ENCODE peak calls at places on chromosomes 1 and 21, in six cellular contexts. S is upper lobe of right lung, Z is heart left ventricle, A is tibial nerve, X is cardiac muscle cell, I is PC-3. M is an unnamed sample.

GRCh38 chr1:172119184-172119583 is 277.9 kb downstream of the DNM3 start:
- DNase-seq in S (no peak), Z (no peak), A (no peak), X (no peak), I (no peak), M (no peak)

GRCh38 chr1:160954158-160955104 is at the start of gene ITLN2:
- DNase-seq in S (no peak), Z (no peak), A (no peak), X (peak; percentile 68), I (peak; percentile 68), M (no peak)

GRCh38 chr1:64073705-64074104 is 129.7 kb upstream of the UBE2U start:
- DNase-seq in S (no peak), Z (no peak), A (no peak), X (no peak), I (no peak), M (no peak)

GRCh38 chr1:219993554-219994433 is 52.5 kb downstream of the EPRS1 start:
- DNase-seq in S (no peak), Z (no peak), A (no peak), X (no peak), I (no peak), M (no peak)

GRCh38 chr21:39556176-39556575 is 56.6 kb upstream of the B3GALT5 start:
- DNase-seq in S (no peak), Z (no peak), A (no peak), X (no peak), I (no peak), M (no peak)

GRCh38 chr1:54230507-54231339 is 30.8 kb downstream of the MRPL37 start:
- DNase-seq in S (no peak), Z (no peak), A (no peak), X (no peak), I (no peak), M (no peak)

GRCh38 chr1:84835169-84835568 is 57.8 kb downstream of the LPAR3 start:
- DNase-seq in S (no peak), Z (no peak), A (no peak), X (no peak), I (peak; percentile 52), M (peak; percentile 19)

GRCh38 chr1:108829498-108829916 is 27.4 kb downstream of the AKNAD1 start:
- DNase-seq in S (no peak), Z (no peak), A (no peak), X (no peak), I (peak; percentile 49), M (peak; percentile 60)

GRCh38 chr21:42544544-42544943 is 30.9 kb downstream of the SLC37A1 start:
- DNase-seq in S (no peak), Z (no peak), A (no peak), X (no peak), I (no peak), M (no peak)

GRCh38 chr1:10888289-10888688 is 91.8 kb upstream of the CASZ1 start:
- DNase-seq in S (no peak), Z (no peak), A (no peak), X (no peak), I (no peak), M (no peak)

GRCh38 chr1:53122194-53122846 is 20.1 kb downstream of the SLC1A7 start:
- DNase-seq in S (no peak), Z (peak; percentile 65), A (no peak), X (peak; percentile 65), I (no peak), M (peak; percentile 69)

GRCh38 chr1:203178083-203178482 is 2.5 kb upstream of the MYBPH start:
- DNase-seq in S (no peak), Z (no peak), A (no peak), X (no peak), I (peak; percentile 41), M (no peak)

GRCh38 chr1:172185206-172185605 is 235.3 kb upstream of the C1orf105 start:
- DNase-seq in S (no peak), Z (no peak), A (no peak), X (no peak), I (no peak), M (peak; percentile 20)

GRCh38 chr1:67584938-67585337 is 100.1 kb upstream of the GADD45A start:
- DNase-seq in S (no peak), Z (no peak), A (no peak), X (no peak), I (no peak), M (no peak)

GRCh38 chr1:246695666-246696065 is 28.5 kb upstream of the SCCPDH start:
- DNase-seq in S (no peak), Z (no peak), A (no peak), X (no peak), I (no peak), M (no peak)

GRCh38 chr1:33802268-33802667 is 61.6 kb upstream of the HMGB4 start:
- DNase-seq in S (no peak), Z (no peak), A (no peak), X (no peak), I (no peak), M (no peak)

DNA sequence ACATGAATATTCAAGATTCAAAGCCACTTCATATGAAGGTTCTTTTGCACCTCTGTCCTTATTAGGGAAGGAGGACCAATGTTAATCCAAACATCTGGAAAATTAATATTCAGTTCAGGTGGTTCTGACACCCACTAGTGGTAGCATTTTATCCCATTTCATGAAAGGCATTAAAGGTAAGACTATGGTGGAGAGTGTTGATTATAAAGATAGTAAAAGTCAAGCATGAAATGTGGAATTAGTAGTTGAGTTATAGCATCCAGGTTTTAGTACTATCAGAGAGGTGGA is 17.5 kb upstream of the YTHDF2 start:
- DNase-seq in S (no peak), Z (no peak), A (no peak), X (no peak), I (no peak), M (no peak)
- TF ChIP-seq CTCF in S (no peak), Z (no peak), A (no peak), X (no peak), I (peak; percentile 48), M (no peak)

GRCh38 chr1:2250721-2251281 is 22.7 kb downstream of the SKI start:
- DNase-seq in S (peak; percentile 70), Z (no peak), A (no peak), X (no peak), I (no peak), M (no peak)

GRCh38 chr1:2251363-2251762 is 23.2 kb downstream of the SKI start:
- DNase-seq in S (no peak), Z (no peak), A (no peak), X (no peak), I (no peak), M (no peak)

GRCh38 chr1:2252423-2252822 is 24.3 kb downstream of the SKI start:
- DNase-seq in S (no peak), Z (no peak), A (no peak), X (no peak), I (no peak), M (no peak)

GRCh38 chr1:2253036-2253796 is 25.1 kb downstream of the SKI start:
- DNase-seq in S (no peak), Z (no peak), A (no peak), X (no peak), I (no peak), M (no peak)

DNA sequence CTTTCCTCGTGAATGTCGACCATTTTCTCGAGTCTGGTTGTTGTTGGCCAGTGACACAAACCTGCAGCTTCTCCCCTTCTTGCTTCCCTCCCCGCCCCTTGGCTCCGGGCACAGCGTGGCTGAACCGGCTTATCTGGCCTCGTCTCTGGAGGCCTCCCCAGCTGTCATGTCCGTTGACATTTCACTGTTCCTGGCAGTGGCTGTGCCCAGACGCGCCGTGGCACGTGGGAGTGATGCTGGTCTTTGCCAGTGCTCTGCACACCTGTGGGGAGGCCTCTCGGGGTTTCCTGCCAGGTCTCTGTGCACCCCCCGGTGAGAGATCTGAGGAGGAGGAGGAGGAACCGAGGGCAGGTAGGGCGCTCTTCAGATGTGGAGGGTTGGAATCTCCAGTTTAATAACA is 23.7 kb downstream of the SKI start:
- DNase-seq in S (peak; percentile 68), Z (peak; percentile 75), A (no peak), X (peak; percentile 38), I (no peak), M (no peak)
- H3K4me1 ChIP-seq in S (peaks cover 85% of the 10 kb centered on the region), Z (peaks cover 91% of the 10 kb centered on the region), A (peaks cover 90% of the 10 kb centered on the region), X (peaks cover 10% of the 10 kb centered on the region), I (peaks cover under 1% of the 10 kb centered on the region), M (peaks cover 30% of the 10 kb centered on the region)

DNA sequence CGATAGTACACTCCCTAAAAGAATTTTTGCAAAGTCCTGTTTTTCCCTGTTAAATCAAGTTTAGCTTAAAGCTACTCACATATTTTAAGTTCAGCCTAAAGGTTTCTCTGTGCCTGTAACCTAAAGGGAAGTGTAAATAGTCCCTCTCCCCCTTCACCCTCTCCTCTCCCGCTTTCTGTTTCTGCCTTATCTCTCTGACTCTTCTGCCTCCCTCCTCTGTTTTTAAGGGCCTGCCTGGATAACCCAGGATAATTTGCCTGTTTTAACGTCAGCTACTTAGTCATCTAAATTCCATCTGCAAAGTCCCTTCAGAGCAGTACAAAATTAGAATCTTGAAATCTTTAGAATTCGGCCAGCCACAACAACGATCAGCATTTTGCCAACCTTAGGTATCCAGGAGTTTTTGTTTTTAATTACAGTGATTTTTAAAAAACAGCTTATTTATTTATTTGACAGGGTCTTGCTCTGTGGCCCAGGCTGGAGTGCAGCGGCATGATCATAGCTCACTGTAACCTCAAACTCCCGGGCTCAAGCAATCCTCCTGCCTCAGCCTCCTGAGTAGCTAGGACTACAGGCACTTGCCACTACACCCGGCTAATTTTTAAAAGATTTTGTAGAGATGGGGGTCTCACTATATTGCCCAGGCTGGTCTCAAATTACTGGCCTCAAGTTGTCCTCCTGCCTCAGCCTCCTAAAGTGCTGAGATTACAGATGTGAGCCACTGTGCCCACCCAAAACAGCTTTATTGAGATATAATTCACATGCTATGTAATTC is 92.4 kb downstream of the NID1 start:
- DNase-seq in S (no peak), Z (no peak), A (no peak), X (peak; percentile 88), I (peak; percentile 5), M (peak; percentile 83)
- TF ChIP-seq CTCF in S (no peak), Z (no peak), A (no peak), X (no peak), I (no peak), M (no peak)

GRCh38 chr1:8370046-8370881 is 52.4 kb downstream of the SLC45A1 start:
- DNase-seq in S (peak; percentile 8), Z (no peak), A (no peak), X (no peak), I (no peak), M (peak; percentile 78)

GRCh38 chr1:8368956-8369639 is 51.2 kb downstream of the SLC45A1 start:
- DNase-seq in S (no peak), Z (no peak), A (no peak), X (no peak), I (no peak), M (no peak)

GRCh38 chr1:8365661-8366362 is 47.9 kb downstream of the SLC45A1 start:
- DNase-seq in S (no peak), Z (no peak), A (no peak), X (no peak), I (no peak), M (no peak)

GRCh38 chr1:8364528-8365442 is 46.9 kb downstream of the SLC45A1 start:
- DNase-seq in S (no peak), Z (peak; percentile 62), A (no peak), X (no peak), I (no peak), M (no peak)

DNA sequence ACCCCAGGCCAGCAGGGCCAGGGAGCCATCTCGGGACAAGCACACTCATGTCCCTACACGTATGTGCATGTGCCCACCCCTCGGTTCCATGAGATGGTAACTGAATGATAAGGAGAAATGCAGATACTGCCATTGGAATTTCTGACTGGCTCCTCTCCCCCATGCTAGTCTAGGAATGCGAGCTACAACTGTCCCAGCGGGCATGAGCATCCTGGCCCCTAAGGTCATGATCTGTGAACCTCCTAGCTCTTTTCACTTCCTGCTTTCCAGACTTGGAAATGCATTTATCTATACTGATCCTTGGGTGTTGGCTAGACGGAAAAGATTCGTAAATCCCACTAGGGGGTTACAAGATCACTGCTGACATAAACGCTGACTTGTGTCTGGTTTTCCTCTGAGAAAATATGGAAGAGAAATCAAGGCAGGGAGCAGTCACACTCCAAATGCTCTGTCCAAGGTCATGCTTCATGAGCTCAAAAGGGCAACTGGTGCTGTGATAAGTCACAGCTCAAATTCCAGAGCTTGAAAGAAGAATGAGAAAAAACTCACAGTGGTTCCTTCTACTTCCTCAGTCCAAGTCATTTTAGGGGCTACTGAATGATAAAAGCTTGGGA is 49.8 kb downstream of the SLC45A1 start:
- DNase-seq in S (no peak), Z (no peak), A (no peak), X (no peak), I (no peak), M (no peak)
- H3K4me1 ChIP-seq in S (peaks cover 50% of the 10 kb centered on the region), Z (peaks cover 98% of the 10 kb centered on the region), A (peaks cover 100% of the 10 kb centered on the region), X (peaks cover 67% of the 10 kb centered on the region), I (no peaks in the 10 kb centered on the region), M (peaks cover 18% of the 10 kb centered on the region)